ENCODE peak calls at places on chromosomes 1 and 21, in nine cellular contexts. One of them, this sample, is unnamed.

GRCh38 chr1:98045211-98046030 is 124.6 kb upstream of the DPYD start:
- DNase-seq in psoas muscle: peak; percentile 39
- DNase-seq in fibroblast of lung: peak; percentile 78
- DNase-seq in hepatocyte: no peak
- DNase-seq in cardiac muscle cell: peak; percentile 71
- DNase-seq in prostate gland: no peak
- DNase-seq in heart left ventricle: no peak
- DNase-seq in transverse colon: no peak
- DNase-seq in CD8-positive, alpha-beta memory T cell: no peak
- DNase-seq in this sample: no peak

GRCh38 chr1:85229574-85230097 is 28.8 kb upstream of the SYDE2 start:
- DNase-seq in cardiac muscle cell: no peak
- DNase-seq in fibroblast of lung: no peak
- DNase-seq in hepatocyte: no peak
- DNase-seq in CD8-positive, alpha-beta memory T cell: no peak
- DNase-seq in prostate gland: no peak
- DNase-seq in heart left ventricle: no peak
- DNase-seq in transverse colon: no peak
- DNase-seq in psoas muscle: no peak
- DNase-seq in this sample: no peak

GRCh38 chr1:113405573-113405972 is 15.3 kb downstream of the MAGI3 start:
- DNase-seq in CD8-positive, alpha-beta memory T cell: no peak
- DNase-seq in fibroblast of lung: no peak
- DNase-seq in hepatocyte: peak; percentile 26
- DNase-seq in transverse colon: no peak
- DNase-seq in cardiac muscle cell: no peak
- DNase-seq in heart left ventricle: no peak
- DNase-seq in psoas muscle: no peak
- DNase-seq in prostate gland: no peak
- DNase-seq in this sample: no peak

GRCh38 chr1:10905841-10906655 is 106.4 kb upstream of the TARDBP start:
- DNase-seq in hepatocyte: no peak
- DNase-seq in fibroblast of lung: no peak
- DNase-seq in transverse colon: no peak
- DNase-seq in prostate gland: no peak
- DNase-seq in psoas muscle: peak; percentile 41
- DNase-seq in heart left ventricle: no peak
- DNase-seq in CD8-positive, alpha-beta memory T cell: no peak
- DNase-seq in cardiac muscle cell: no peak
- DNase-seq in this sample: no peak

GRCh38 chr21:37000381-37000780 is 6.1 kb upstream of the RIPPLY3 start:
- DNase-seq in cardiac muscle cell: no peak
- DNase-seq in prostate gland: no peak
- DNase-seq in transverse colon: no peak
- DNase-seq in fibroblast of lung: no peak
- DNase-seq in heart left ventricle: no peak
- DNase-seq in CD8-positive, alpha-beta memory T cell: no peak
- DNase-seq in psoas muscle: no peak
- DNase-seq in hepatocyte: no peak
- DNase-seq in this sample: no peak

GRCh38 chr1:111510003-111510380 is 6.6 kb upstream of the ADORA3 start:
- DNase-seq in prostate gland: no peak
- DNase-seq in psoas muscle: no peak
- DNase-seq in heart left ventricle: peak; percentile 82
- DNase-seq in transverse colon: no peak
- DNase-seq in cardiac muscle cell: peak; percentile 69
- DNase-seq in fibroblast of lung: no peak
- DNase-seq in hepatocyte: peak; percentile 2
- DNase-seq in CD8-positive, alpha-beta memory T cell: no peak
- DNase-seq in this sample: no peak

GRCh38 chr1:192630521-192631287 is 5.2 kb upstream of the RGS13 start:
- DNase-seq in cardiac muscle cell: no peak
- DNase-seq in fibroblast of lung: no peak
- DNase-seq in CD8-positive, alpha-beta memory T cell: no peak
- DNase-seq in transverse colon: no peak
- DNase-seq in hepatocyte: no peak
- DNase-seq in heart left ventricle: no peak
- DNase-seq in prostate gland: no peak
- DNase-seq in psoas muscle: no peak
- DNase-seq in this sample: no peak

GRCh38 chr1:86741947-86742572 is 37.7 kb downstream of the SH3GLB1 start:
- DNase-seq in psoas muscle: no peak
- DNase-seq in CD8-positive, alpha-beta memory T cell: peak; percentile 29
- DNase-seq in fibroblast of lung: no peak
- DNase-seq in transverse colon: peak; percentile 20
- DNase-seq in heart left ventricle: no peak
- DNase-seq in prostate gland: peak; percentile 17
- DNase-seq in hepatocyte: peak; percentile 53
- DNase-seq in cardiac muscle cell: peak; percentile 63
- DNase-seq in this sample: no peak

GRCh38 chr1:231241751-231242150 is 739 bp downstream of the GNPAT start:
- DNase-seq in fibroblast of lung: peak; percentile 2
- DNase-seq in heart left ventricle: no peak
- DNase-seq in transverse colon: peak; percentile 43
- DNase-seq in cardiac muscle cell: peak; percentile 2
- DNase-seq in CD8-positive, alpha-beta memory T cell: peak; percentile 6
- DNase-seq in psoas muscle: no peak
- DNase-seq in prostate gland: peak; percentile 15
- DNase-seq in hepatocyte: peak; percentile 32
- DNase-seq in this sample: no peak

GRCh38 chr1:65422241-65423203 is 2.1 kb downstream of the LEPR start:
- DNase-seq in prostate gland: no peak
- DNase-seq in cardiac muscle cell: peak; percentile 45
- DNase-seq in transverse colon: no peak
- DNase-seq in fibroblast of lung: peak; percentile 94
- DNase-seq in heart left ventricle: no peak
- DNase-seq in psoas muscle: no peak
- DNase-seq in hepatocyte: no peak
- DNase-seq in CD8-positive, alpha-beta memory T cell: no peak
- DNase-seq in this sample: no peak

GRCh38 chr1:49293016-49293415 is 516.3 kb upstream of the BEND5 start:
- DNase-seq in CD8-positive, alpha-beta memory T cell: no peak
- DNase-seq in heart left ventricle: no peak
- DNase-seq in transverse colon: no peak
- DNase-seq in psoas muscle: no peak
- DNase-seq in fibroblast of lung: no peak
- DNase-seq in hepatocyte: no peak
- DNase-seq in prostate gland: no peak
- DNase-seq in cardiac muscle cell: no peak
- DNase-seq in this sample: no peak

GRCh38 chr1:23577056-23577985 is 18.0 kb upstream of the ID3 start:
- DNase-seq in CD8-positive, alpha-beta memory T cell: no peak
- DNase-seq in psoas muscle: no peak
- DNase-seq in fibroblast of lung: peak; percentile 97
- DNase-seq in heart left ventricle: peak; percentile 71
- DNase-seq in prostate gland: no peak
- DNase-seq in transverse colon: no peak
- DNase-seq in cardiac muscle cell: peak; percentile 93
- DNase-seq in hepatocyte: peak; percentile 71
- DNase-seq in this sample: no peak

GRCh38 chr1:154328318-154329151 is 3.2 kb downstream of the ATP8B2 start:
- DNase-seq in fibroblast of lung: peak; percentile 78
- DNase-seq in cardiac muscle cell: peak; percentile 77
- DNase-seq in psoas muscle: peak; percentile 89
- DNase-seq in heart left ventricle: peak; percentile 86
- DNase-seq in prostate gland: peak; percentile 88
- DNase-seq in transverse colon: peak; percentile 89
- DNase-seq in hepatocyte: peak; percentile 88
- DNase-seq in CD8-positive, alpha-beta memory T cell: peak; percentile 90
- DNase-seq in this sample: no peak

GRCh38 chr1:23442751-23443150 is 18.2 kb upstream of the TCEA3 start:
- DNase-seq in cardiac muscle cell: no peak
- DNase-seq in transverse colon: no peak
- DNase-seq in fibroblast of lung: no peak
- DNase-seq in psoas muscle: no peak
- DNase-seq in heart left ventricle: no peak
- DNase-seq in CD8-positive, alpha-beta memory T cell: no peak
- DNase-seq in hepatocyte: no peak
- DNase-seq in prostate gland: no peak
- DNase-seq in this sample: no peak

GRCh38 chr1:11882814-11883538 is 24.2 kb upstream of the NPPB start:
- DNase-seq in psoas muscle: peak; percentile 88
- DNase-seq in heart left ventricle: peak; percentile 88
- DNase-seq in cardiac muscle cell: peak; percentile 50
- DNase-seq in hepatocyte: peak; percentile 85
- DNase-seq in transverse colon: peak; percentile 69
- DNase-seq in fibroblast of lung: no peak
- DNase-seq in CD8-positive, alpha-beta memory T cell: no peak
- DNase-seq in prostate gland: no peak
- DNase-seq in this sample: no peak

GRCh38 chr1:178037510-178038253 is 56.2 kb upstream of the RASAL2 start:
- DNase-seq in psoas muscle: peak; percentile 95
- DNase-seq in fibroblast of lung: peak; percentile 77
- DNase-seq in CD8-positive, alpha-beta memory T cell: no peak
- DNase-seq in cardiac muscle cell: peak; percentile 93
- DNase-seq in transverse colon: peak; percentile 88
- DNase-seq in prostate gland: peak; percentile 48
- DNase-seq in hepatocyte: peak; percentile 92
- DNase-seq in heart left ventricle: peak; percentile 91
- DNase-seq in this sample: peak; percentile 52

GRCh38 chr1:20152599-20152930 is 13.4 kb downstream of the PLA2G2F start:
- DNase-seq in hepatocyte: no peak
- DNase-seq in prostate gland: no peak
- DNase-seq in CD8-positive, alpha-beta memory T cell: no peak
- DNase-seq in heart left ventricle: no peak
- DNase-seq in psoas muscle: no peak
- DNase-seq in fibroblast of lung: no peak
- DNase-seq in cardiac muscle cell: no peak
- DNase-seq in transverse colon: no peak
- DNase-seq in this sample: no peak

GRCh38 chr1:22037520-22037919 is 15.0 kb upstream of the CDC42 start:
- DNase-seq in hepatocyte: no peak
- DNase-seq in CD8-positive, alpha-beta memory T cell: no peak
- DNase-seq in fibroblast of lung: no peak
- DNase-seq in prostate gland: no peak
- DNase-seq in transverse colon: no peak
- DNase-seq in heart left ventricle: no peak
- DNase-seq in cardiac muscle cell: no peak
- DNase-seq in psoas muscle: no peak
- DNase-seq in this sample: no peak

DNA sequence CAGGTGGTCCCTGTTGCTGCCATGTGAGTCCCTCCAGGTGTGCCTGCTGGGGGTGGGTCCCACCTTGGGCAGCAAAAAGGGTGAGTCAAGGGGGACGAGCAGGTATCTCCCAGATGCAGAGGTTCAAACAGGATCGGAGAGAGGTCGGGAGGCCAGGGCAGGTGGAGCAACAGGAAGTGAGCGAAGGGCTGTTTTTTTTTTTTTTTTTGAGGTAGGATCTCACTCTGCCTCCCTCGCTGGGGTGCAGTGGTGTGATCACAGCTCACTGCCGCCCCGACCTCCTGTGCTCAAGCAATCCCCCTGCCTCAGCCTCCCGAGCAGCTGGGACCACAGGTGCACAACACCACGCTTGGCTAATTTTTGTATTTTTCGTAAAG is 39.4 kb downstream of the SLC2A7 start:
- DNase-seq in CD8-positive, alpha-beta memory T cell: peak; percentile 46
- DNase-seq in heart left ventricle: no peak
- DNase-seq in cardiac muscle cell: no peak
- DNase-seq in hepatocyte: no peak
- DNase-seq in psoas muscle: no peak
- DNase-seq in prostate gland: no peak
- DNase-seq in fibroblast of lung: no peak
- DNase-seq in transverse colon: no peak
- DNase-seq in this sample: no peak
- H3K9me3 ChIP-seq in CD8-positive, alpha-beta memory T cell: no peaks in the 10 kb centered on the region
- H3K9me3 ChIP-seq in heart left ventricle: no peaks in the 10 kb centered on the region
- H3K9me3 ChIP-seq in cardiac muscle cell: no peaks in the 10 kb centered on the region
- H3K9me3 ChIP-seq in hepatocyte: no peaks in the 10 kb centered on the region
- H3K9me3 ChIP-seq in psoas muscle: no peaks in the 10 kb centered on the region
- H3K9me3 ChIP-seq in prostate gland: no peaks in the 10 kb centered on the region
- H3K9me3 ChIP-seq in fibroblast of lung: no peaks in the 10 kb centered on the region
- H3K9me3 ChIP-seq in transverse colon: no peaks in the 10 kb centered on the region
- H3K9me3 ChIP-seq in this sample: no peaks in the 10 kb centered on the region

GRCh38 chr1:106768077-106768476 is 288.4 kb upstream of the PRMT6 start:
- DNase-seq in psoas muscle: no peak
- DNase-seq in CD8-positive, alpha-beta memory T cell: no peak
- DNase-seq in heart left ventricle: no peak
- DNase-seq in fibroblast of lung: peak; percentile 15
- DNase-seq in cardiac muscle cell: peak; percentile 2
- DNase-seq in transverse colon: no peak
- DNase-seq in hepatocyte: no peak
- DNase-seq in prostate gland: no peak
- DNase-seq in this sample: no peak
- H3K27ac ChIP-seq in psoas muscle: no peak overlapping the region
- H3K27ac ChIP-seq in CD8-positive, alpha-beta memory T cell: no peak overlapping the region
- H3K27ac ChIP-seq in heart left ventricle: no peak overlapping the region
- H3K27ac ChIP-seq in fibroblast of lung: no peak overlapping the region
- H3K27ac ChIP-seq in cardiac muscle cell: peak overlapping the region; percentile 17
- H3K27ac ChIP-seq in transverse colon: no peak overlapping the region
- H3K27ac ChIP-seq in hepatocyte: no peak overlapping the region
- H3K27ac ChIP-seq in prostate gland: no peak overlapping the region
- H3K27ac ChIP-seq in this sample: no peak overlapping the region

GRCh38 chr1:72693376-72693775 is 411.0 kb upstream of the NEGR1 start:
- DNase-seq in heart left ventricle: no peak
- DNase-seq in cardiac muscle cell: no peak
- DNase-seq in transverse colon: no peak
- DNase-seq in fibroblast of lung: no peak
- DNase-seq in prostate gland: peak; percentile 31
- DNase-seq in CD8-positive, alpha-beta memory T cell: no peak
- DNase-seq in psoas muscle: no peak
- DNase-seq in hepatocyte: peak; percentile 5
- DNase-seq in this sample: no peak
- H3K9me3 ChIP-seq in heart left ventricle: peaks cover 27% of the 10 kb centered on the region
- H3K9me3 ChIP-seq in cardiac muscle cell: peaks cover 4% of the 10 kb centered on the region
- H3K9me3 ChIP-seq in transverse colon: peaks cover 3% of the 10 kb centered on the region
- H3K9me3 ChIP-seq in fibroblast of lung: no peaks in the 10 kb centered on the region
- H3K9me3 ChIP-seq in prostate gland: no peaks in the 10 kb centered on the region
- H3K9me3 ChIP-seq in CD8-positive, alpha-beta memory T cell: no peaks in the 10 kb centered on the region
- H3K9me3 ChIP-seq in psoas muscle: peaks cover 2% of the 10 kb centered on the region
- H3K9me3 ChIP-seq in hepatocyte: peaks cover 6% of the 10 kb centered on the region
- H3K9me3 ChIP-seq in this sample: no peaks in the 10 kb centered on the region

GRCh38 chr1:43857163-43857562 is 76.4 kb upstream of the ARTN start:
- DNase-seq in heart left ventricle: no peak
- DNase-seq in fibroblast of lung: no peak
- DNase-seq in CD8-positive, alpha-beta memory T cell: no peak
- DNase-seq in prostate gland: no peak
- DNase-seq in cardiac muscle cell: no peak
- DNase-seq in psoas muscle: no peak
- DNase-seq in transverse colon: no peak
- DNase-seq in hepatocyte: no peak
- DNase-seq in this sample: no peak

GRCh38 chr1:43864111-43865045 is 69.2 kb upstream of the ARTN start:
- DNase-seq in CD8-positive, alpha-beta memory T cell: no peak
- DNase-seq in cardiac muscle cell: peak; percentile 25
- DNase-seq in fibroblast of lung: no peak
- DNase-seq in prostate gland: no peak
- DNase-seq in heart left ventricle: no peak
- DNase-seq in psoas muscle: no peak
- DNase-seq in hepatocyte: no peak
- DNase-seq in transverse colon: no peak
- DNase-seq in this sample: no peak

GRCh38 chr1:43858324-43858723 is 75.3 kb upstream of the ARTN start:
- DNase-seq in CD8-positive, alpha-beta memory T cell: no peak
- DNase-seq in cardiac muscle cell: peak; percentile 98
- DNase-seq in heart left ventricle: no peak
- DNase-seq in hepatocyte: peak; percentile 76
- DNase-seq in prostate gland: peak; percentile 91
- DNase-seq in psoas muscle: peak; percentile 86
- DNase-seq in transverse colon: no peak
- DNase-seq in fibroblast of lung: peak; percentile 100
- DNase-seq in this sample: no peak

GRCh38 chr1:43861985-43862735 is 71.4 kb upstream of the ARTN start:
- DNase-seq in transverse colon: no peak
- DNase-seq in psoas muscle: no peak
- DNase-seq in fibroblast of lung: no peak
- DNase-seq in cardiac muscle cell: no peak
- DNase-seq in heart left ventricle: no peak
- DNase-seq in CD8-positive, alpha-beta memory T cell: no peak
- DNase-seq in hepatocyte: no peak
- DNase-seq in prostate gland: no peak
- DNase-seq in this sample: no peak

GRCh38 chr1:43861337-43861736 is 72.3 kb upstream of the ARTN start:
- DNase-seq in fibroblast of lung: peak; percentile 67
- DNase-seq in hepatocyte: no peak
- DNase-seq in transverse colon: no peak
- DNase-seq in prostate gland: no peak
- DNase-seq in cardiac muscle cell: peak; percentile 72
- DNase-seq in psoas muscle: no peak
- DNase-seq in CD8-positive, alpha-beta memory T cell: no peak
- DNase-seq in heart left ventricle: no peak
- DNase-seq in this sample: no peak
- H3K27ac ChIP-seq in fibroblast of lung: no peak overlapping the region
- H3K27ac ChIP-seq in hepatocyte: no peak overlapping the region
- H3K27ac ChIP-seq in transverse colon: no peak overlapping the region
- H3K27ac ChIP-seq in prostate gland: no peak overlapping the region
- H3K27ac ChIP-seq in cardiac muscle cell: peak overlapping the region; percentile 60
- H3K27ac ChIP-seq in psoas muscle: peak overlapping the region; percentile 56
- H3K27ac ChIP-seq in CD8-positive, alpha-beta memory T cell: no peak overlapping the region
- H3K27ac ChIP-seq in heart left ventricle: peak overlapping the region; percentile 44
- H3K27ac ChIP-seq in this sample: no peak overlapping the region

This sample was measured in iPS DF 6.9.